ENCODE peak calls at places on chromosome 3, in five cellular contexts. One of them, this sample, is unnamed. For H3K4me1 and H3K36me3, the result is how much of the 10 kb centered on the place peaks cover.

GRCh38 chr3:196533260-196533681 is 18.1 kb upstream of the SMCO1 start:
- DNase-seq in esophagus squamous epithelium: no peak
- DNase-seq in tibial nerve: no peak
- DNase-seq in right atrium auricular region: no peak
- DNase-seq in heart left ventricle: no peak
- DNase-seq in this sample: no peak

GRCh38 chr3:171358171-171358890 is 101.9 kb downstream of the TNIK start:
- DNase-seq in tibial nerve: no peak
- DNase-seq in heart left ventricle: no peak
- DNase-seq in esophagus squamous epithelium: no peak
- DNase-seq in right atrium auricular region: no peak
- DNase-seq in this sample: no peak

GRCh38 chr3:79383402-79384012 is 384.3 kb downstream of the ROBO1 start:
- DNase-seq in heart left ventricle: no peak
- DNase-seq in esophagus squamous epithelium: no peak
- DNase-seq in right atrium auricular region: no peak
- DNase-seq in tibial nerve: no peak
- DNase-seq in this sample: no peak

GRCh38 chr3:53766706-53767105 is 79.5 kb downstream of the CHDH start:
- DNase-seq in esophagus squamous epithelium: no peak
- DNase-seq in heart left ventricle: no peak
- DNase-seq in tibial nerve: no peak
- DNase-seq in right atrium auricular region: no peak
- DNase-seq in this sample: no peak

GRCh38 chr3:67605377-67605776 is 49.0 kb downstream of the SUCLG2 start:
- DNase-seq in tibial nerve: no peak
- DNase-seq in esophagus squamous epithelium: no peak
- DNase-seq in right atrium auricular region: no peak
- DNase-seq in heart left ventricle: no peak
- DNase-seq in this sample: no peak

GRCh38 chr3:11733914-11734313 is 90.2 kb upstream of the VGLL4 start:
- DNase-seq in heart left ventricle: no peak
- DNase-seq in right atrium auricular region: no peak
- DNase-seq in esophagus squamous epithelium: no peak
- DNase-seq in tibial nerve: no peak
- DNase-seq in this sample: no peak

GRCh38 chr3:192062186-192062585 is 601.2 kb downstream of the PYDC2 start:
- DNase-seq in tibial nerve: no peak
- DNase-seq in heart left ventricle: no peak
- DNase-seq in right atrium auricular region: no peak
- DNase-seq in esophagus squamous epithelium: no peak
- DNase-seq in this sample: no peak

GRCh38 chr3:134449277-134449676 is 36.5 kb downstream of the ANAPC13 start:
- DNase-seq in tibial nerve: no peak
- DNase-seq in right atrium auricular region: no peak
- DNase-seq in esophagus squamous epithelium: no peak
- DNase-seq in heart left ventricle: no peak
- DNase-seq in this sample: no peak

GRCh38 chr3:64174328-64174727 is 50.9 kb downstream of the PRICKLE2 start:
- DNase-seq in esophagus squamous epithelium: no peak
- DNase-seq in right atrium auricular region: no peak
- DNase-seq in heart left ventricle: no peak
- DNase-seq in tibial nerve: no peak
- DNase-seq in this sample: no peak

GRCh38 chr3:107795514-107796094 is 272.8 kb downstream of the BBX start:
- DNase-seq in heart left ventricle: no peak
- DNase-seq in esophagus squamous epithelium: no peak
- DNase-seq in right atrium auricular region: no peak
- DNase-seq in tibial nerve: no peak
- DNase-seq in this sample: no peak

GRCh38 chr3:13011369-13012227 is 61.6 kb downstream of the IQSEC1 start:
- DNase-seq in right atrium auricular region: no peak
- DNase-seq in tibial nerve: no peak
- DNase-seq in heart left ventricle: no peak
- DNase-seq in esophagus squamous epithelium: peak
- DNase-seq in this sample: peak

GRCh38 chr3:72721696-72722381 is 126.4 kb downstream of the SHQ1 start:
- DNase-seq in esophagus squamous epithelium: no peak
- DNase-seq in heart left ventricle: no peak
- DNase-seq in right atrium auricular region: no peak
- DNase-seq in tibial nerve: no peak
- DNase-seq in this sample: no peak

GRCh38 chr3:141116791-141117190 is 65.6 kb downstream of the SPSB4 start:
- DNase-seq in right atrium auricular region: no peak
- DNase-seq in tibial nerve: no peak
- DNase-seq in esophagus squamous epithelium: no peak
- DNase-seq in heart left ventricle: no peak
- DNase-seq in this sample: no peak

GRCh38 chr3:90261481-90262433 is 1154.3 kb downstream of the EPHA3 start:
- DNase-seq in tibial nerve: no peak
- DNase-seq in right atrium auricular region: no peak
- DNase-seq in heart left ventricle: no peak
- DNase-seq in esophagus squamous epithelium: no peak
- DNase-seq in this sample: no peak

GRCh38 chr3:193822492-193823220 is 229.6 kb downstream of the OPA1 start:
- DNase-seq in tibial nerve: no peak
- DNase-seq in right atrium auricular region: no peak
- DNase-seq in esophagus squamous epithelium: no peak
- DNase-seq in heart left ventricle: no peak
- DNase-seq in this sample: no peak

GRCh38 chr3:128074851-128075515 is 22.7 kb downstream of the SEC61A1 start:
- DNase-seq in heart left ventricle: no peak
- DNase-seq in right atrium auricular region: no peak
- DNase-seq in esophagus squamous epithelium: no peak
- DNase-seq in tibial nerve: no peak
- DNase-seq in this sample: no peak

GRCh38 chr3:67016522-67017080 is 18.5 kb downstream of the KBTBD8 start:
- DNase-seq in tibial nerve: no peak
- DNase-seq in right atrium auricular region: no peak
- DNase-seq in heart left ventricle: no peak
- DNase-seq in esophagus squamous epithelium: no peak
- DNase-seq in this sample: no peak

GRCh38 chr3:171138027-171138426 is 111.5 kb upstream of the SLC2A2 start:
- DNase-seq in esophagus squamous epithelium: no peak
- DNase-seq in right atrium auricular region: no peak
- DNase-seq in heart left ventricle: no peak
- DNase-seq in tibial nerve: no peak
- DNase-seq in this sample: no peak

GRCh38 chr3:45078910-45079522 is 52.9 kb downstream of the CLEC3B start:
- DNase-seq in right atrium auricular region: no peak
- DNase-seq in tibial nerve: no peak
- DNase-seq in heart left ventricle: no peak
- DNase-seq in esophagus squamous epithelium: no peak
- DNase-seq in this sample: no peak

DNA sequence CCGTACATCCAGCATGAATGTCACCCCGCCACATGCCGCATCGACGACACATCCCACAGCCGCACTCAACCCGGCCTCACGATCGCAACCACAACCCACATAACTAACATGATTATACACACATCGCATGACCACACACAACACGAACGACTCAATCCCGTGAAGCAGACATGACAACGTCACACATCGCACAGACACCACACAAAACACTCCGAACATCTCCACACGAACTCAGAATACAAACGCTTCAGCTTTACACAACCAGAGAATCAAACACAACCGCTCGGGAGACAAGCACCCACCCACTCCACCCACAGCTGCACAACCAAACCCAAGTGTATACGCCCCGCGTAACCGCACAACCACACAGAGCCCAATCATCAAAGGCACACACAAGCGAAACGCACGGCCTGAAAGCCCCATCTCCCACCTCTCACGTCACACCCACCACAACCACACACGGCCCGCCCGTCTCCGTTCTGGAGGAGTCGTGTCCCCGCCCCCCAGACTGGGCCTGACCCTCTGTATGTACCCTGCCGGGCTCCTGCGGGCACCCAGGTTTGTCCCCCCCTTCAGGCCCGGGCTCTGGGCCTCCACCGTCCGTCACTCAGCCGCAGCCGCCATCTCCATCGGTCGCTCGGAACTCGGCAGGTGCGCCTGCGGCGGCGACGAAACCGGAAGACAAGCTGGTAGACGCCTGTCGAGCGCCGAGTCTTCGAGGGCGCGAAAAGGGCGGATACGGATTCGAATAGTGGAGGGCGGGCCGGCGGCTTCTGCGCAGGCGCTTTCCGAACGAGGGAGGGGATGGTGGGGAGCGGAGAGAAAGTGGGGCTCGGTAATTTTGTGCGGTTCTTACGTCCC is at the start of gene RBSN:
- DNase-seq in tibial nerve: peak
- DNase-seq in right atrium auricular region: peak
- DNase-seq in esophagus squamous epithelium: peak
- DNase-seq in heart left ventricle: peak
- DNase-seq in this sample: peak
- H3K4me1 ChIP-seq in tibial nerve: under half
- H3K4me1 ChIP-seq in right atrium auricular region: under half
- H3K4me1 ChIP-seq in esophagus squamous epithelium: under half
- H3K4me1 ChIP-seq in heart left ventricle: under half
- H3K4me1 ChIP-seq in this sample: under half

GRCh38 chr3:186938716-186939115 is 8.4 kb downstream of the ST6GAL1 start:
- DNase-seq in right atrium auricular region: no peak
- DNase-seq in tibial nerve: no peak
- DNase-seq in esophagus squamous epithelium: no peak
- DNase-seq in heart left ventricle: peak
- DNase-seq in this sample: no peak
- H3K36me3 ChIP-seq in right atrium auricular region: under half
- H3K36me3 ChIP-seq in tibial nerve: under half
- H3K36me3 ChIP-seq in esophagus squamous epithelium: under half
- H3K36me3 ChIP-seq in heart left ventricle: under half
- H3K36me3 ChIP-seq in this sample: under half

DNA sequence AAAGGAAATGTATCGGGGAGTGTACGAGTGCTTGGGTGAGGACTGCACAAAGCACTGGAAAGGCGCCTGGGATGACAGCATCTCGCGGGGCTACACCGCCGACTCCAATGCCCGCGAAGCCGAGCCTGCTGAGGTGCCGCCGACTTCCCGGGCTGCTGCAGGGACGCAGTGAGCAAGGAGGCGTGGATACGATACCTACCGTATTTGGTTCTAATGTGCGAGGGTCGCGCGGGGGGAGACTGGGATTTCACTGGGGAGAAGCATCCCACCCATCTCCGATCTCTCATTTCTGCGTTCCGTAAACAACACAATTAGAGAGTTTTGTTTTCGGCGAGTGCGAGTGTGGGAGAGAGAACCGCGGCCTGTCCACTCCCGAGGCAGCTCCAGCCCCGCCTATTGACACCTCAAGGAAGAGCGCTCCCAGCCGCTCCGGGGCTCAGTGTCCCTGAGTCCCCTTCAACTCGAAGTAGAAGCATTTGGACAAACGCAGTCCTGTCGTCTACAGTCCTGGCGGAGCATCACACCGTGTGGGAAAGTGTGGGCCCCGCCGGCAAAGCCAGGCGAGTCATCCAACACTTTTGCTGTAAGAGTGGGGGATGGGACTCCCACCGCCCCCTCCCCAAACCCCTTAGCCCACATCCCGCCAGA is 1.8 kb downstream of the MECOM start:
- DNase-seq in right atrium auricular region: no peak
- DNase-seq in tibial nerve: no peak
- DNase-seq in esophagus squamous epithelium: no peak
- DNase-seq in heart left ventricle: peak
- DNase-seq in this sample: no peak
- H3K4me1 ChIP-seq in right atrium auricular region: under half
- H3K4me1 ChIP-seq in tibial nerve: under half
- H3K4me1 ChIP-seq in esophagus squamous epithelium: under half
- H3K4me1 ChIP-seq in heart left ventricle: under half
- H3K4me1 ChIP-seq in this sample: under half

GRCh38 chr3:122558605-122559004 is 5.5 kb downstream of the PARP9 start:
- DNase-seq in tibial nerve: no peak
- DNase-seq in heart left ventricle: no peak
- DNase-seq in esophagus squamous epithelium: no peak
- DNase-seq in right atrium auricular region: no peak
- DNase-seq in this sample: no peak
- H3K36me3 ChIP-seq in tibial nerve: under half
- H3K36me3 ChIP-seq in heart left ventricle: half or more
- H3K36me3 ChIP-seq in esophagus squamous epithelium: under half
- H3K36me3 ChIP-seq in right atrium auricular region: under half
- H3K36me3 ChIP-seq in this sample: under half